ENCODE peak calls at places on chromosomes 13 and 19, in four cellular contexts. L, O, Q and A are unnamed samples.

GRCh38 chr13:43180837-43181236 is 157.5 kb downstream of the DNAJC15 start:
- DNase-seq in L (no peak), O (no peak), Q (no peak), A (no peak)

GRCh38 chr19:19451429-19452240 is 46.2 kb downstream of the GATAD2A start:
- DNase-seq in O (peak; percentile 68), Q (no peak), L (no peak), A (no peak)

GRCh38 chr13:84118845-84119409 is 236.7 kb upstream of the SLITRK1 start:
- DNase-seq in Q (no peak), O (no peak), L (no peak), A (no peak)

GRCh38 chr19:16382775-16383543 is 58.3 kb downstream of the KLF2 start:
- DNase-seq in L (peak; percentile 82), Q (peak; percentile 36), O (no peak), A (peak; percentile 80)

GRCh38 chr19:58021541-58022282 is 12.1 kb upstream of the ZSCAN1 start:
- DNase-seq in Q (peak; percentile 53), L (peak; percentile 37), O (no peak), A (peak; percentile 25)

GRCh38 chr19:56725829-56726424 is 54.4 kb upstream of the ZNF835 start:
- DNase-seq in L (no peak), O (no peak), Q (no peak), A (no peak)

GRCh38 chr19:39132344-39132969 is 6.9 kb downstream of the PAK4 start:
- DNase-seq in O (no peak), Q (no peak), L (no peak), A (no peak)

GRCh38 chr13:107883561-107884175 is 331.7 kb downstream of the LIG4 start:
- DNase-seq in O (no peak), L (peak; percentile 97), Q (no peak), A (no peak)

GRCh38 chr19:33312065-33312464 is 9.7 kb upstream of the CEBPA start:
- DNase-seq in L (no peak), O (no peak), Q (no peak), A (no peak)

GRCh38 chr19:4089400-4089908 is 22.8 kb upstream of the ZBTB7A start:
- DNase-seq in O (no peak), Q (no peak), L (no peak), A (no peak)

GRCh38 chr13:46355088-46355468 is 32.0 kb downstream of the RUBCNL start:
- DNase-seq in Q (no peak), O (no peak), L (no peak), A (no peak)

GRCh38 chr19:47699360-47699917 is 13.8 kb upstream of the EHD2 start:
- DNase-seq in Q (peak; percentile 28), O (no peak), L (peak; percentile 68), A (peak; percentile 80)

GRCh38 chr13:105139380-105140285 is 1395.8 kb downstream of the EFNB2 start:
- DNase-seq in O (peak; percentile 87), Q (peak; percentile 13), L (no peak), A (peak; percentile 12)

GRCh38 chr19:39428309-39429112 is 7.2 kb downstream of the RPS16 start:
- DNase-seq in Q (peak; percentile 66), L (no peak), O (no peak), A (no peak)

GRCh38 chr13:97544041-97544765 is 110.2 kb downstream of the RAP2A start:
- DNase-seq in O (no peak), Q (no peak), L (no peak), A (no peak)

DNA sequence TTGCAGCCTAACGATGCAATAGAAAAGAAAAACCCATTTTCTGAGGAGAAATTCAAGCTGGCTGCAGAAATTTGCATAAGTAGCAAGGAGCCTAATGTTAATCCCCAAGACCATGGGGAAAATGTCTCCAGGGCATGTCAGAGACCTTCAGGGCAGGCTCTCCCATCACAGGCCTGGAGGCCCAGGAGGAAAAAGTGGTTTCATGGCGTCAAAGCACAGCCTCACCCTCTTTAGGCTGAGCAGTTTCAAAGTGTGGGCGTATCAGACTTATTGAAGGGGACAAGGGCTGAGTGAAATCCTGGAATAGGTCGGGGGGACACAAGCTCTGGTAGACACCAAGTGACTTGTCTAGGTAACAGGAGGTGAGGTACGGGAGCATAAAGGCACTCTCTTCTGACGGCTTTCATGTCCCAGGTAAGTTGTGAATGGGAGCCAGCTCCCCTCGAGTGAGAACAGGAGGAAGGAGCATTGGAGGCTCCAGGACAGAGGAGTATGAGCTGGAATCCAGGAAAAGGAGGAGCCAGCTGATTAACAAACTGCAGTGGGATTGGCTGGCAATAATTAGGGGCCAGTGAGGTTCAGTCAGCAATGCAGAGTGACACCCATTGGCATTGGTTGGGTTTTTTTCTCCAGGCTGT is 35.8 kb downstream of the MRPL57 start:
- DNase-seq in L (no peak), O (no peak), Q (no peak), A (no peak)
- TF ChIP-seq TARDBP in L (no peak), O (no peak), Q (no peak), A (no peak)

GRCh38 chr19:17775245-17775927 is 19.6 kb upstream of the B3GNT3 start:
- DNase-seq in Q (peak; percentile 64), L (peak; percentile 85), O (no peak), A (peak; percentile 45)
- TF ChIP-seq TARDBP in Q (no peak), L (no peak), O (no peak), A (no peak)

GRCh38 chr13:70162141-70162540 is 53.9 kb upstream of the KLHL1 start:
- DNase-seq in Q (no peak), O (no peak), L (no peak), A (peak; percentile 65)
- TF ChIP-seq TARDBP in Q (no peak), O (no peak), L (no peak), A (no peak)

GRCh38 chr13:112755331-112755730 is 65.5 kb downstream of the ATP11A start:
- DNase-seq in Q (no peak), O (no peak), L (no peak), A (no peak)
- TF ChIP-seq TARDBP in Q (no peak), O (no peak), L (no peak), A (no peak)

GRCh38 chr13:99467764-99468163 is 33.5 kb upstream of the TM9SF2 start:
- DNase-seq in L (no peak), Q (no peak), O (no peak), A (no peak)
- TF ChIP-seq TARDBP in L (no peak), Q (no peak), O (no peak), A (no peak)

GRCh38 chr19:11420894-11421606 is 1.9 kb upstream of the RGL3 start:
- DNase-seq in O (no peak), Q (no peak), L (no peak), A (no peak)
- TF ChIP-seq TARDBP in O (no peak), Q (no peak), L (no peak), A (no peak)

DNA sequence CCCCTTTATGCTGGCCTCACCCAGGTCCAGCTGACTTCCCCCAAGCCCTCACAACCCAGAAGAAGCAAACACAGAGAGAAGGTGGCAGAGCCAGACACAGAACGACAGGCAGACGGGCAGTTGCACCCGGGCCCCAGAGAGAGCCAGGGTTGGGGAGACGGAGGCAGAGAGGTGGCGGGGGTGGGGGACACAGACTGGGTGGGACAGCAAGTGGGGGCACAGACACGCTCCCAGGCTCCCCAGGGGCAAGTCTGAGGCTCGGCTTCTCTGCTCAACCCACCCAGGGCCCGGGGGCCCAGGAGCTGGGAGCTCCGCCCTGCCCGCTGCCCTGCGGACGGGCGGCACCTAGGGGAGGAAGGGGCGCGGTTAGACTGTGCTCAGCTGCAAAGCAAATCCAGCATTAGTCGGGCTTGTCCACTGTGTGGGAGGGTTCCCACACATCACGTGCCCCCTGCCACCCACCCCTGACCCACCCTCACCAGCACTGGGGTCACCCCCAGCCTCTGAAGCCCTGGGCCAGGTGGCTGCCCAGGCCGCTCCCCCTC is 31.3 kb upstream of the ASF1B start:
- DNase-seq in Q (no peak), O (no peak), L (no peak), A (no peak)
- TF ChIP-seq TARDBP in Q (no peak), O (no peak), L (no peak), A (no peak)

GRCh38 chr19:7815325-7815724 is 14.7 kb upstream of the EVI5L start:
- DNase-seq in L (no peak), O (peak; percentile 57), Q (no peak), A (no peak)
- TF ChIP-seq TARDBP in L (no peak), O (no peak), Q (no peak), A (no peak)

GRCh38 chr19:1460033-1460995 is 10.4 kb downstream of the APC2 start:
- DNase-seq in L (no peak), Q (no peak), O (no peak), A (no peak)
- TF ChIP-seq TARDBP in L (no peak), Q (no peak), O (no peak), A (no peak)

GRCh38 chr13:41973247-41973741 is 12.4 kb upstream of the VWA8 start:
- DNase-seq in O (no peak), L (no peak), Q (no peak), A (no peak)

GRCh38 chr13:41976491-41976890 is 15.6 kb upstream of the VWA8 start:
- DNase-seq in O (no peak), Q (no peak), L (no peak), A (no peak)

GRCh38 chr13:41974262-41974900 is 13.5 kb upstream of the VWA8 start:
- DNase-seq in Q (peak; percentile 50), O (no peak), L (no peak), A (no peak)

GRCh38 chr13:41981961-41982723 is 21.2 kb upstream of the VWA8 start:
- DNase-seq in L (no peak), Q (no peak), O (no peak), A (no peak)

GRCh38 chr13:41978007-41978406 is 17.1 kb upstream of the VWA8 start:
- DNase-seq in L (no peak), Q (no peak), O (no peak), A (no peak)
- TF ChIP-seq TARDBP in L (no peak), Q (no peak), O (no peak), A (no peak)